ENCODE peak calls at places on chromosome 15, in eight cellular contexts. One of them, this sample, is unnamed.

GRCh38 chr15:41648770-41649169 is 11.4 kb upstream of the MGA start:
- DNase-seq in ELR: peak
- DNase-seq in stimulated activated CD4-positive, alpha-beta T cell treated with anti-CD3 and anti-CD28 coated beads, Interleukin-15, amount 100 ng/mL, for 24 hours: no peak
- DNase-seq in H9: no peak
- DNase-seq in iris pigment epithelial cell: peak
- DNase-seq in WERI-Rb-1: no peak
- DNase-seq in cardiac muscle cell: no peak
- DNase-seq in hepatocyte: no peak
- DNase-seq in this sample: no peak

GRCh38 chr15:84992157-84992940 is 10.7 kb downstream of the PDE8A start:
- DNase-seq in WERI-Rb-1: no peak
- DNase-seq in iris pigment epithelial cell: peak
- DNase-seq in H9: no peak
- DNase-seq in cardiac muscle cell: no peak
- DNase-seq in hepatocyte: peak
- DNase-seq in ELR: peak
- DNase-seq in stimulated activated CD4-positive, alpha-beta T cell treated with anti-CD3 and anti-CD28 coated beads, Interleukin-15, amount 100 ng/mL, for 24 hours: peak
- DNase-seq in this sample: peak

GRCh38 chr15:41746802-41747201 is 27.5 kb upstream of the MAPKBP1 start:
- DNase-seq in stimulated activated CD4-positive, alpha-beta T cell treated with anti-CD3 and anti-CD28 coated beads, Interleukin-15, amount 100 ng/mL, for 24 hours: no peak
- DNase-seq in H9: no peak
- DNase-seq in WERI-Rb-1: no peak
- DNase-seq in iris pigment epithelial cell: peak
- DNase-seq in hepatocyte: no peak
- DNase-seq in cardiac muscle cell: no peak
- DNase-seq in ELR: peak
- DNase-seq in this sample: no peak

GRCh38 chr15:90808517-90808939 is 59.9 kb upstream of the FURIN start:
- DNase-seq in cardiac muscle cell: no peak
- DNase-seq in stimulated activated CD4-positive, alpha-beta T cell treated with anti-CD3 and anti-CD28 coated beads, Interleukin-15, amount 100 ng/mL, for 24 hours: no peak
- DNase-seq in WERI-Rb-1: no peak
- DNase-seq in H9: no peak
- DNase-seq in hepatocyte: no peak
- DNase-seq in ELR: no peak
- DNase-seq in iris pigment epithelial cell: no peak
- DNase-seq in this sample: no peak

GRCh38 chr15:50181206-50181982 is 602 bp upstream of the SLC27A2 start:
- DNase-seq in WERI-Rb-1: no peak
- DNase-seq in ELR: no peak
- DNase-seq in cardiac muscle cell: no peak
- DNase-seq in iris pigment epithelial cell: no peak
- DNase-seq in H9: peak
- DNase-seq in hepatocyte: no peak
- DNase-seq in stimulated activated CD4-positive, alpha-beta T cell treated with anti-CD3 and anti-CD28 coated beads, Interleukin-15, amount 100 ng/mL, for 24 hours: no peak
- DNase-seq in this sample: no peak

GRCh38 chr15:66765478-66766281 is 63.6 kb downstream of the SMAD6 start:
- DNase-seq in hepatocyte: peak
- DNase-seq in ELR: peak
- DNase-seq in H9: no peak
- DNase-seq in cardiac muscle cell: no peak
- DNase-seq in iris pigment epithelial cell: no peak
- DNase-seq in WERI-Rb-1: no peak
- DNase-seq in stimulated activated CD4-positive, alpha-beta T cell treated with anti-CD3 and anti-CD28 coated beads, Interleukin-15, amount 100 ng/mL, for 24 hours: no peak
- DNase-seq in this sample: no peak

GRCh38 chr15:69160976-69161877 is 792 bp downstream of the GLCE start:
- DNase-seq in cardiac muscle cell: peak
- DNase-seq in hepatocyte: peak
- DNase-seq in iris pigment epithelial cell: peak
- DNase-seq in WERI-Rb-1: peak
- DNase-seq in stimulated activated CD4-positive, alpha-beta T cell treated with anti-CD3 and anti-CD28 coated beads, Interleukin-15, amount 100 ng/mL, for 24 hours: peak
- DNase-seq in ELR: peak
- DNase-seq in H9: peak
- DNase-seq in this sample: peak

GRCh38 chr15:29312387-29312786 is 42.8 kb upstream of the NSMCE3 start:
- DNase-seq in ELR: peak
- DNase-seq in stimulated activated CD4-positive, alpha-beta T cell treated with anti-CD3 and anti-CD28 coated beads, Interleukin-15, amount 100 ng/mL, for 24 hours: no peak
- DNase-seq in H9: no peak
- DNase-seq in hepatocyte: no peak
- DNase-seq in cardiac muscle cell: no peak
- DNase-seq in iris pigment epithelial cell: peak
- DNase-seq in WERI-Rb-1: no peak
- DNase-seq in this sample: no peak

GRCh38 chr15:85499498-85499897 is 119.1 kb downstream of the AKAP13 start:
- DNase-seq in iris pigment epithelial cell: no peak
- DNase-seq in ELR: no peak
- DNase-seq in hepatocyte: no peak
- DNase-seq in cardiac muscle cell: peak
- DNase-seq in H9: no peak
- DNase-seq in stimulated activated CD4-positive, alpha-beta T cell treated with anti-CD3 and anti-CD28 coated beads, Interleukin-15, amount 100 ng/mL, for 24 hours: no peak
- DNase-seq in WERI-Rb-1: no peak
- DNase-seq in this sample: no peak

GRCh38 chr15:101490922-101491738 is 1.6 kb upstream of the PCSK6 start:
- DNase-seq in stimulated activated CD4-positive, alpha-beta T cell treated with anti-CD3 and anti-CD28 coated beads, Interleukin-15, amount 100 ng/mL, for 24 hours: no peak
- DNase-seq in hepatocyte: no peak
- DNase-seq in WERI-Rb-1: no peak
- DNase-seq in H9: no peak
- DNase-seq in iris pigment epithelial cell: no peak
- DNase-seq in ELR: no peak
- DNase-seq in cardiac muscle cell: no peak
- DNase-seq in this sample: no peak

GRCh38 chr15:58070801-58071418 is 5.4 kb upstream of the ALDH1A2 start:
- DNase-seq in hepatocyte: peak
- DNase-seq in iris pigment epithelial cell: peak
- DNase-seq in H9: peak
- DNase-seq in stimulated activated CD4-positive, alpha-beta T cell treated with anti-CD3 and anti-CD28 coated beads, Interleukin-15, amount 100 ng/mL, for 24 hours: peak
- DNase-seq in cardiac muscle cell: peak
- DNase-seq in ELR: peak
- DNase-seq in WERI-Rb-1: peak
- DNase-seq in this sample: peak

GRCh38 chr15:88218557-88219214 is 37.9 kb downstream of the NTRK3 start:
- DNase-seq in iris pigment epithelial cell: no peak
- DNase-seq in WERI-Rb-1: peak
- DNase-seq in stimulated activated CD4-positive, alpha-beta T cell treated with anti-CD3 and anti-CD28 coated beads, Interleukin-15, amount 100 ng/mL, for 24 hours: no peak
- DNase-seq in ELR: no peak
- DNase-seq in H9: no peak
- DNase-seq in hepatocyte: no peak
- DNase-seq in cardiac muscle cell: no peak
- DNase-seq in this sample: no peak

GRCh38 chr15:73530649-73531048 is 87.7 kb downstream of the REC114 start:
- DNase-seq in stimulated activated CD4-positive, alpha-beta T cell treated with anti-CD3 and anti-CD28 coated beads, Interleukin-15, amount 100 ng/mL, for 24 hours: no peak
- DNase-seq in cardiac muscle cell: no peak
- DNase-seq in H9: no peak
- DNase-seq in WERI-Rb-1: no peak
- DNase-seq in ELR: no peak
- DNase-seq in iris pigment epithelial cell: peak
- DNase-seq in hepatocyte: no peak
- DNase-seq in this sample: no peak

GRCh38 chr15:63891763-63892123 is 58.0 kb upstream of the HERC1 start:
- DNase-seq in stimulated activated CD4-positive, alpha-beta T cell treated with anti-CD3 and anti-CD28 coated beads, Interleukin-15, amount 100 ng/mL, for 24 hours: no peak
- DNase-seq in WERI-Rb-1: no peak
- DNase-seq in hepatocyte: no peak
- DNase-seq in H9: no peak
- DNase-seq in ELR: no peak
- DNase-seq in cardiac muscle cell: no peak
- DNase-seq in iris pigment epithelial cell: no peak
- DNase-seq in this sample: no peak

GRCh38 chr15:80639168-80639555 is 55.9 kb upstream of the ABHD17C start:
- DNase-seq in hepatocyte: no peak
- DNase-seq in H9: no peak
- DNase-seq in WERI-Rb-1: no peak
- DNase-seq in iris pigment epithelial cell: no peak
- DNase-seq in stimulated activated CD4-positive, alpha-beta T cell treated with anti-CD3 and anti-CD28 coated beads, Interleukin-15, amount 100 ng/mL, for 24 hours: no peak
- DNase-seq in ELR: no peak
- DNase-seq in cardiac muscle cell: no peak
- DNase-seq in this sample: no peak

GRCh38 chr15:43867096-43867495 is 40.3 kb downstream of the WDR76 start:
- DNase-seq in hepatocyte: peak
- DNase-seq in iris pigment epithelial cell: no peak
- DNase-seq in H9: no peak
- DNase-seq in stimulated activated CD4-positive, alpha-beta T cell treated with anti-CD3 and anti-CD28 coated beads, Interleukin-15, amount 100 ng/mL, for 24 hours: no peak
- DNase-seq in cardiac muscle cell: no peak
- DNase-seq in ELR: no peak
- DNase-seq in WERI-Rb-1: no peak
- DNase-seq in this sample: no peak

GRCh38 chr15:41969851-41970431 is 2.4 kb downstream of the EHD4 start:
- DNase-seq in iris pigment epithelial cell: no peak
- DNase-seq in ELR: peak
- DNase-seq in H9: no peak
- DNase-seq in cardiac muscle cell: no peak
- DNase-seq in stimulated activated CD4-positive, alpha-beta T cell treated with anti-CD3 and anti-CD28 coated beads, Interleukin-15, amount 100 ng/mL, for 24 hours: peak
- DNase-seq in hepatocyte: no peak
- DNase-seq in WERI-Rb-1: no peak
- DNase-seq in this sample: peak

GRCh38 chr15:31554261-31554660 is 227.6 kb downstream of the KLF13 start:
- DNase-seq in cardiac muscle cell: no peak
- DNase-seq in WERI-Rb-1: no peak
- DNase-seq in iris pigment epithelial cell: peak
- DNase-seq in hepatocyte: no peak
- DNase-seq in stimulated activated CD4-positive, alpha-beta T cell treated with anti-CD3 and anti-CD28 coated beads, Interleukin-15, amount 100 ng/mL, for 24 hours: no peak
- DNase-seq in H9: no peak
- DNase-seq in ELR: peak
- DNase-seq in this sample: no peak

GRCh38 chr15:79283252-79284048 is 928 bp downstream of the ANKRD34C start:
- DNase-seq in ELR: peak
- DNase-seq in iris pigment epithelial cell: peak
- DNase-seq in WERI-Rb-1: no peak
- DNase-seq in cardiac muscle cell: peak
- DNase-seq in H9: peak
- DNase-seq in stimulated activated CD4-positive, alpha-beta T cell treated with anti-CD3 and anti-CD28 coated beads, Interleukin-15, amount 100 ng/mL, for 24 hours: peak
- DNase-seq in hepatocyte: peak
- DNase-seq in this sample: peak

GRCh38 chr15:74390552-74391288 is 23.3 kb upstream of the CYP11A1 start:
- DNase-seq in hepatocyte: no peak
- DNase-seq in ELR: no peak
- DNase-seq in stimulated activated CD4-positive, alpha-beta T cell treated with anti-CD3 and anti-CD28 coated beads, Interleukin-15, amount 100 ng/mL, for 24 hours: no peak
- DNase-seq in WERI-Rb-1: no peak
- DNase-seq in H9: no peak
- DNase-seq in iris pigment epithelial cell: no peak
- DNase-seq in cardiac muscle cell: no peak
- DNase-seq in this sample: peak

This sample was measured in activated CD4-positive, alpha-beta memory T cell treated with anti-CD3 and anti-CD28 coated beads for 36 hours.